ENCODE peak calls at places on chromosome 17, in six cellular contexts. One of them, this sample, is unnamed.

GRCh38 chr17:1562178-1562643 is 381 bp downstream of the PITPNA start:
- DNase-seq in K562: peak
- DNase-seq in GM12878: no peak
- DNase-seq in A549: peak
- DNase-seq in HepG2: no peak
- DNase-seq in endothelial cell of umbilical vein: peak
- DNase-seq in this sample: no peak

GRCh38 chr17:64400644-64401043 is 10.0 kb upstream of the PECAM1 start:
- DNase-seq in A549: no peak
- DNase-seq in GM12878: no peak
- DNase-seq in K562: no peak
- DNase-seq in endothelial cell of umbilical vein: no peak
- DNase-seq in HepG2: no peak
- DNase-seq in this sample: no peak

GRCh38 chr17:57956311-57957119 is 1.3 kb upstream of the CUEDC1 start:
- DNase-seq in endothelial cell of umbilical vein: no peak
- DNase-seq in GM12878: peak
- DNase-seq in K562: no peak
- DNase-seq in A549: no peak
- DNase-seq in HepG2: no peak
- DNase-seq in this sample: peak

GRCh38 chr17:54948380-54948779 is 20.1 kb downstream of the COX11 start:
- DNase-seq in HepG2: peak
- DNase-seq in endothelial cell of umbilical vein: peak
- DNase-seq in GM12878: no peak
- DNase-seq in K562: no peak
- DNase-seq in A549: no peak
- DNase-seq in this sample: peak

GRCh38 chr17:74646231-74646630 is 22.7 kb upstream of the CD300E start:
- DNase-seq in A549: peak
- DNase-seq in K562: peak
- DNase-seq in HepG2: peak
- DNase-seq in GM12878: no peak
- DNase-seq in endothelial cell of umbilical vein: no peak
- DNase-seq in this sample: peak

GRCh38 chr17:8140058-8140412 is 12.2 kb downstream of the PER1 start:
- DNase-seq in K562: no peak
- DNase-seq in HepG2: no peak
- DNase-seq in GM12878: no peak
- DNase-seq in endothelial cell of umbilical vein: no peak
- DNase-seq in A549: no peak
- DNase-seq in this sample: no peak

GRCh38 chr17:7217113-7217987 is 2.3 kb downstream of the DLG4 start:
- DNase-seq in K562: peak
- DNase-seq in HepG2: no peak
- DNase-seq in GM12878: no peak
- DNase-seq in endothelial cell of umbilical vein: peak
- DNase-seq in A549: peak
- DNase-seq in this sample: peak

GRCh38 chr17:27939489-27940465 is 46.6 kb upstream of the LYRM9 start:
- DNase-seq in GM12878: no peak
- DNase-seq in A549: no peak
- DNase-seq in K562: no peak
- DNase-seq in HepG2: no peak
- DNase-seq in endothelial cell of umbilical vein: no peak
- DNase-seq in this sample: no peak

GRCh38 chr17:41530062-41531048 is 2.2 kb upstream of the KRT19 start:
- DNase-seq in K562: peak
- DNase-seq in HepG2: peak
- DNase-seq in A549: peak
- DNase-seq in endothelial cell of umbilical vein: peak
- DNase-seq in GM12878: no peak
- DNase-seq in this sample: peak

GRCh38 chr17:63474174-63474913 is 2.5 kb upstream of the ACE start:
- DNase-seq in GM12878: no peak
- DNase-seq in A549: no peak
- DNase-seq in HepG2: no peak
- DNase-seq in K562: no peak
- DNase-seq in endothelial cell of umbilical vein: peak
- DNase-seq in this sample: no peak

GRCh38 chr17:60759756-60760155 is 82.1 kb downstream of the BCAS3 start:
- DNase-seq in endothelial cell of umbilical vein: no peak
- DNase-seq in GM12878: no peak
- DNase-seq in K562: no peak
- DNase-seq in A549: no peak
- DNase-seq in HepG2: no peak
- DNase-seq in this sample: no peak

GRCh38 chr17:66398617-66399016 is 96.2 kb downstream of the PRKCA start:
- DNase-seq in GM12878: no peak
- DNase-seq in A549: no peak
- DNase-seq in K562: no peak
- DNase-seq in endothelial cell of umbilical vein: no peak
- DNase-seq in HepG2: no peak
- DNase-seq in this sample: no peak

GRCh38 chr17:57898487-57899311 is 48.9 kb upstream of the MRPS23 start:
- DNase-seq in HepG2: peak
- DNase-seq in GM12878: no peak
- DNase-seq in endothelial cell of umbilical vein: no peak
- DNase-seq in K562: no peak
- DNase-seq in A549: no peak
- DNase-seq in this sample: peak

GRCh38 chr17:6269474-6269873 is 165.4 kb downstream of the AIPL1 start:
- DNase-seq in endothelial cell of umbilical vein: peak
- DNase-seq in GM12878: no peak
- DNase-seq in A549: peak
- DNase-seq in HepG2: no peak
- DNase-seq in K562: peak
- DNase-seq in this sample: peak

GRCh38 chr17:69762766-69763165 is 312.3 kb upstream of the KCNJ16 start:
- DNase-seq in A549: no peak
- DNase-seq in HepG2: no peak
- DNase-seq in endothelial cell of umbilical vein: no peak
- DNase-seq in K562: no peak
- DNase-seq in GM12878: no peak
- DNase-seq in this sample: no peak

GRCh38 chr17:9432867-9433495 is 142.6 kb downstream of the STX8 start:
- DNase-seq in K562: no peak
- DNase-seq in A549: no peak
- DNase-seq in endothelial cell of umbilical vein: no peak
- DNase-seq in HepG2: no peak
- DNase-seq in GM12878: no peak
- DNase-seq in this sample: no peak

GRCh38 chr17:76179496-76180467 is 38.7 kb upstream of the FOXJ1 start:
- DNase-seq in A549: no peak
- DNase-seq in endothelial cell of umbilical vein: no peak
- DNase-seq in HepG2: no peak
- DNase-seq in GM12878: peak
- DNase-seq in K562: peak
- DNase-seq in this sample: peak

GRCh38 chr17:30292490-30292858 is 730 bp upstream of the BLMH start:
- DNase-seq in K562: no peak
- DNase-seq in HepG2: no peak
- DNase-seq in A549: no peak
- DNase-seq in endothelial cell of umbilical vein: no peak
- DNase-seq in GM12878: no peak
- DNase-seq in this sample: no peak

GRCh38 chr17:19238167-19238505 is 970 bp downstream of the EPN2 start:
- DNase-seq in A549: peak
- DNase-seq in K562: no peak
- DNase-seq in HepG2: no peak
- DNase-seq in endothelial cell of umbilical vein: peak
- DNase-seq in GM12878: no peak
- DNase-seq in this sample: no peak

GRCh38 chr17:54900457-54901229 is at the start of gene TOM1L1:
- DNase-seq in HepG2: peak
- DNase-seq in A549: peak
- DNase-seq in K562: peak
- DNase-seq in endothelial cell of umbilical vein: no peak
- DNase-seq in GM12878: no peak
- DNase-seq in this sample: no peak

GRCh38 chr17:62321451-62321850 is 58.9 kb upstream of the EFCAB3 start:
- DNase-seq in GM12878: no peak
- DNase-seq in HepG2: no peak
- DNase-seq in A549: no peak
- DNase-seq in endothelial cell of umbilical vein: no peak
- DNase-seq in K562: no peak
- DNase-seq in this sample: no peak

GRCh38 chr17:72826602-72827001 is 265.9 kb downstream of the SLC39A11 start:
- DNase-seq in HepG2: no peak
- DNase-seq in endothelial cell of umbilical vein: no peak
- DNase-seq in A549: peak
- DNase-seq in K562: peak
- DNase-seq in GM12878: no peak
- DNase-seq in this sample: no peak

DNA sequence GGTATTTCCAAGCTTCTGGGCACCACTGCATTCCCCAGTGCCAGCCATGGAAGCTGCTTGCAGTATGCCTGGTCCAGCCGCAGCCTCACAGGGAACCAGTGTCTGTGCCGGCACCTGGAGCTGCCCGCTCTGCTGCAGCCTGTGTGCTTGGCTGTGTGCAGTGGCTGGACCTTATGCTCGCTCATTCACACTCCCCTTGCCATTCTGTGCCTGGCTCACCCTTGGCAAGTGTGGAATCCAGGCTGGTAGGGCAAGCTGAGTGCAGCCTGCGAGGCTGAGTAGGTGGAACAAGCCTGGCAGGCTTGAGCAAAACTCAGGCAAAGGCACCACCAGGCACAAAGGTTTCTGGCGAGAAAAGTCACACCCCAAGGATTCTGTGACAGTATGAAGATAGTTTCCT is 144.0 kb downstream of the MYO1D start:
- DNase-seq in GM12878: no peak
- DNase-seq in A549: no peak
- DNase-seq in HepG2: no peak
- DNase-seq in endothelial cell of umbilical vein: no peak
- DNase-seq in K562: no peak
- DNase-seq in this sample: no peak
- TF ChIP-seq MAX in GM12878: no peak
- TF ChIP-seq MAX in A549: no peak
- TF ChIP-seq MAX in HepG2: no peak
- TF ChIP-seq MAX in endothelial cell of umbilical vein: no peak
- TF ChIP-seq MAX in K562: no peak
- TF ChIP-seq MAX in this sample: no peak

DNA sequence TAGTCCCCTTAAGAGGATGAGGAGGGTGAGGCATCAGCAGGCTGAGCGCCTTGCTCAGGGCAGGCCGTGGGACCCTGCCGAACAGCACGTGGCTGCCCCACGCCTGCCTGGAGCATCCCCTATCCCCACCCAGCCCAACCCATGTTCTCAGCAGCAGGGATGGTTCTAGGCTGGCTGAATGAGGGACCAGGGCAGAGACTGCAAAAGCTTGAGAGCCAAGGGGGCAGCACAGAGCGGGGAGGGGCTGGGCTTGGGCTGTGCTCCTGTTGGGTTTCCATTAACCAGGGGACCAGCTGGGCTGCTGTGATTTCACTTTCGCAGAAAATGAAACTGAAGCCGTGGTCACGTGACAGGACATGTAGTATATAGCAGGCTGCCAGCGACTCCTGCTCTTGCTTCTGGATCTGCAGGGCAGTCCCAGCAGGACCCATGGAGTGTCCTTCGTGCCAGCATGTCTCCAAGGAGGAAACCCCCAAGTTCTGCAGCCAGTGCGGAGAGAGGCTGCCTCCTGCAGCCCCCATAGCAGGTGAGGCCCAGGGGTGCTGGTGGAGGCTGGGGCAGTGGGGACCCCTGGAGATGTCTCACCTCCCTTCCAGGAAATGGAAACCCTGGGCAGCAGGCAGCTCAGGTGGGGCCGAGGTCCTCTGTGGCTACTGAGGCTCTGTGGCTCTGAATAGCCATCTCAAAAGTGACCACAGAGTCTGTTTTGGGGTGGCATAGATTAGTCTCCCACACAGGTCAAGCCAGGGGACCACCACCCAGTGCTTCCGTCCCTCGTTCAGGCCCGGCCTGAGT is 2.8 kb downstream of the RNF213 start:
- DNase-seq in A549: peak
- DNase-seq in GM12878: peak
- DNase-seq in K562: no peak
- DNase-seq in HepG2: peak
- DNase-seq in endothelial cell of umbilical vein: peak
- DNase-seq in this sample: peak
- TF ChIP-seq CTCF in A549: no peak
- TF ChIP-seq CTCF in GM12878: peak
- TF ChIP-seq CTCF in K562: no peak
- TF ChIP-seq CTCF in HepG2: peak
- TF ChIP-seq CTCF in endothelial cell of umbilical vein: peak
- TF ChIP-seq CTCF in this sample: no peak

DNA sequence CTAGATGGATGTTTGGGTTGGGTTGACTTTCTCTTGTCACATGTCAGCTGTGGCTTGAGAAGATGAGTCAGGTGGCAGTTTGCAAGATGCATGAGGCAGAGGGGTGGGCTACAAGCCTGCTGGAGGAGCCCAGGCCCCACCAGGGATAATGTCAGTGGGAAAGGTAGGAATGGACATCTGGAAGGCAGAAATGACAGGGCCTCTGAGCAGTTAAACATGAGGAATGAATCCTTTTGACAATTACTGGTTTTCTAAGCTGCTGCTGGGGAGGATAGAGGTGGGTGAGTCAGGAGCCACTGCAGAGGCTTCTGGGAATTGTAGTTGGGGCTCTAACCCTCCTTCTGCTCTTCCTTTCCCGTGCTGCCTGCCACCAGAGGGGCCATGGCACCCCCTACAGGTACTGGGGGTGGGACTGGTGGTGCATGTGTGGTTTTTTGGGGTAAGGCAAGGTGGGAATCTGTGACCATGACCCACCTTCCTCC is 15.7 kb downstream of the SLC52A1 start:
- DNase-seq in endothelial cell of umbilical vein: no peak
- DNase-seq in GM12878: no peak
- DNase-seq in K562: peak
- DNase-seq in HepG2: no peak
- DNase-seq in A549: peak
- DNase-seq in this sample: peak
- TF ChIP-seq MYC in endothelial cell of umbilical vein: no peak
- TF ChIP-seq MYC in GM12878: no peak
- TF ChIP-seq MYC in K562: no peak
- TF ChIP-seq MYC in HepG2: no peak
- TF ChIP-seq MYC in A549: no peak
- TF ChIP-seq MYC in this sample: no peak

GRCh38 chr17:82056729-82057621 is 5.3 kb downstream of the GPS1 start:
- DNase-seq in HepG2: peak
- DNase-seq in GM12878: no peak
- DNase-seq in K562: no peak
- DNase-seq in endothelial cell of umbilical vein: no peak
- DNase-seq in A549: no peak
- DNase-seq in this sample: no peak

GRCh38 chr17:82055023-82055964 is 3.6 kb downstream of the GPS1 start:
- DNase-seq in GM12878: no peak
- DNase-seq in K562: no peak
- DNase-seq in A549: no peak
- DNase-seq in HepG2: no peak
- DNase-seq in endothelial cell of umbilical vein: no peak
- DNase-seq in this sample: no peak

GRCh38 chr17:82058230-82058854 is 6.6 kb downstream of the GPS1 start:
- DNase-seq in K562: no peak
- DNase-seq in GM12878: no peak
- DNase-seq in A549: no peak
- DNase-seq in HepG2: no peak
- DNase-seq in endothelial cell of umbilical vein: no peak
- DNase-seq in this sample: no peak

GRCh38 chr17:82054351-82055022 is 2.8 kb downstream of the GPS1 start:
- DNase-seq in HepG2: no peak
- DNase-seq in endothelial cell of umbilical vein: no peak
- DNase-seq in GM12878: no peak
- DNase-seq in A549: no peak
- DNase-seq in K562: no peak
- DNase-seq in this sample: no peak

GRCh38 chr17:82055965-82056728 is 4.4 kb downstream of the GPS1 start:
- DNase-seq in A549: no peak
- DNase-seq in K562: no peak
- DNase-seq in HepG2: no peak
- DNase-seq in GM12878: no peak
- DNase-seq in endothelial cell of umbilical vein: no peak
- DNase-seq in this sample: no peak
- TF ChIP-seq MAX in A549: no peak
- TF ChIP-seq MAX in K562: no peak
- TF ChIP-seq MAX in HepG2: no peak
- TF ChIP-seq MAX in GM12878: no peak
- TF ChIP-seq MAX in endothelial cell of umbilical vein: no peak
- TF ChIP-seq MAX in this sample: no peak

This sample was measured in NB4.